ENCODE peak calls at places on chromosome 17, in nine cellular contexts. One of them, this sample, is unnamed.

GRCh38 chr17:65433592-65433991 is 127.9 kb downstream of the AXIN2 start:
- DNase-seq in GM06990: no peak
- DNase-seq in fibroblast of lung: peak; percentile 74
- DNase-seq in ovary: no peak
- DNase-seq in Karpas-422: no peak
- DNase-seq in tibial nerve: no peak
- DNase-seq in breast epithelium: peak; percentile 45
- DNase-seq in WERI-Rb-1: no peak
- DNase-seq in CD8-positive, alpha-beta T cell: no peak
- DNase-seq in this sample: no peak

GRCh38 chr17:6696906-6697305 is 16.3 kb downstream of the SLC13A5 start:
- DNase-seq in ovary: no peak
- DNase-seq in Karpas-422: no peak
- DNase-seq in tibial nerve: no peak
- DNase-seq in GM06990: no peak
- DNase-seq in WERI-Rb-1: no peak
- DNase-seq in fibroblast of lung: no peak
- DNase-seq in breast epithelium: no peak
- DNase-seq in CD8-positive, alpha-beta T cell: no peak
- DNase-seq in this sample: no peak

GRCh38 chr17:82415786-82416185 is 2.4 kb upstream of the HEXD start:
- DNase-seq in WERI-Rb-1: peak; percentile 66
- DNase-seq in tibial nerve: no peak
- DNase-seq in fibroblast of lung: no peak
- DNase-seq in CD8-positive, alpha-beta T cell: no peak
- DNase-seq in GM06990: no peak
- DNase-seq in ovary: no peak
- DNase-seq in breast epithelium: no peak
- DNase-seq in Karpas-422: no peak
- DNase-seq in this sample: no peak

GRCh38 chr17:40323317-40323716 is 14.3 kb downstream of the RARA start:
- DNase-seq in Karpas-422: no peak
- DNase-seq in WERI-Rb-1: no peak
- DNase-seq in CD8-positive, alpha-beta T cell: no peak
- DNase-seq in fibroblast of lung: no peak
- DNase-seq in tibial nerve: no peak
- DNase-seq in ovary: no peak
- DNase-seq in GM06990: no peak
- DNase-seq in breast epithelium: no peak
- DNase-seq in this sample: no peak

GRCh38 chr17:13572581-13572980 is 29.1 kb downstream of the HS3ST3A1 start:
- DNase-seq in tibial nerve: no peak
- DNase-seq in breast epithelium: no peak
- DNase-seq in Karpas-422: no peak
- DNase-seq in GM06990: no peak
- DNase-seq in CD8-positive, alpha-beta T cell: no peak
- DNase-seq in fibroblast of lung: no peak
- DNase-seq in ovary: no peak
- DNase-seq in WERI-Rb-1: no peak
- DNase-seq in this sample: no peak

GRCh38 chr17:39813631-39814030 is 50.5 kb downstream of the IKZF3 start:
- DNase-seq in GM06990: no peak
- DNase-seq in breast epithelium: no peak
- DNase-seq in ovary: no peak
- DNase-seq in CD8-positive, alpha-beta T cell: peak; percentile 43
- DNase-seq in fibroblast of lung: no peak
- DNase-seq in WERI-Rb-1: no peak
- DNase-seq in tibial nerve: no peak
- DNase-seq in Karpas-422: no peak
- DNase-seq in this sample: no peak

GRCh38 chr17:7016406-7016805 is 4.0 kb downstream of the RNASEK start:
- DNase-seq in WERI-Rb-1: no peak
- DNase-seq in fibroblast of lung: no peak
- DNase-seq in tibial nerve: no peak
- DNase-seq in Karpas-422: no peak
- DNase-seq in breast epithelium: no peak
- DNase-seq in CD8-positive, alpha-beta T cell: no peak
- DNase-seq in GM06990: no peak
- DNase-seq in ovary: no peak
- DNase-seq in this sample: no peak

GRCh38 chr17:50837980-50838954 is 2.9 kb downstream of the WFIKKN2 start:
- DNase-seq in Karpas-422: no peak
- DNase-seq in tibial nerve: no peak
- DNase-seq in GM06990: no peak
- DNase-seq in ovary: no peak
- DNase-seq in fibroblast of lung: no peak
- DNase-seq in WERI-Rb-1: peak; percentile 53
- DNase-seq in CD8-positive, alpha-beta T cell: no peak
- DNase-seq in breast epithelium: no peak
- DNase-seq in this sample: no peak

GRCh38 chr17:17443173-17443572 is 33.6 kb upstream of the MED9 start:
- DNase-seq in ovary: no peak
- DNase-seq in breast epithelium: no peak
- DNase-seq in tibial nerve: no peak
- DNase-seq in Karpas-422: no peak
- DNase-seq in CD8-positive, alpha-beta T cell: no peak
- DNase-seq in GM06990: no peak
- DNase-seq in fibroblast of lung: no peak
- DNase-seq in WERI-Rb-1: no peak
- DNase-seq in this sample: no peak

GRCh38 chr17:60947100-60947499 is 269.4 kb downstream of the BCAS3 start:
- DNase-seq in GM06990: no peak
- DNase-seq in tibial nerve: no peak
- DNase-seq in CD8-positive, alpha-beta T cell: no peak
- DNase-seq in WERI-Rb-1: no peak
- DNase-seq in breast epithelium: no peak
- DNase-seq in Karpas-422: no peak
- DNase-seq in ovary: no peak
- DNase-seq in fibroblast of lung: peak; percentile 62
- DNase-seq in this sample: no peak

GRCh38 chr17:38604479-38605229 is 1.1 kb downstream of the SRCIN1 start:
- DNase-seq in GM06990: peak; percentile 42
- DNase-seq in Karpas-422: peak; percentile 79
- DNase-seq in WERI-Rb-1: peak; percentile 39
- DNase-seq in CD8-positive, alpha-beta T cell: no peak
- DNase-seq in tibial nerve: no peak
- DNase-seq in breast epithelium: no peak
- DNase-seq in fibroblast of lung: no peak
- DNase-seq in ovary: no peak
- DNase-seq in this sample: no peak

GRCh38 chr17:2071421-2072281 is 16.7 kb downstream of the HIC1 start:
- DNase-seq in CD8-positive, alpha-beta T cell: no peak
- DNase-seq in Karpas-422: no peak
- DNase-seq in GM06990: no peak
- DNase-seq in fibroblast of lung: peak; percentile 76
- DNase-seq in WERI-Rb-1: no peak
- DNase-seq in breast epithelium: no peak
- DNase-seq in ovary: peak; percentile 67
- DNase-seq in tibial nerve: no peak
- DNase-seq in this sample: no peak

GRCh38 chr17:1298616-1299015 is 19.2 kb downstream of the TRARG1 start:
- DNase-seq in ovary: no peak
- DNase-seq in Karpas-422: no peak
- DNase-seq in CD8-positive, alpha-beta T cell: no peak
- DNase-seq in tibial nerve: no peak
- DNase-seq in fibroblast of lung: no peak
- DNase-seq in WERI-Rb-1: peak; percentile 36
- DNase-seq in breast epithelium: no peak
- DNase-seq in GM06990: no peak
- DNase-seq in this sample: no peak

GRCh38 chr17:18033442-18034099 is 5.4 kb downstream of the ATPAF2 start:
- DNase-seq in WERI-Rb-1: peak; percentile 48
- DNase-seq in tibial nerve: peak; percentile 73
- DNase-seq in CD8-positive, alpha-beta T cell: peak; percentile 37
- DNase-seq in Karpas-422: peak; percentile 94
- DNase-seq in fibroblast of lung: peak; percentile 80
- DNase-seq in GM06990: peak; percentile 68
- DNase-seq in breast epithelium: peak; percentile 36
- DNase-seq in ovary: peak; percentile 52
- DNase-seq in this sample: peak; percentile 52

GRCh38 chr17:6524520-6524919 is 31.8 kb downstream of the PITPNM3 start:
- DNase-seq in Karpas-422: no peak
- DNase-seq in breast epithelium: no peak
- DNase-seq in ovary: no peak
- DNase-seq in tibial nerve: no peak
- DNase-seq in fibroblast of lung: peak; percentile 40
- DNase-seq in WERI-Rb-1: no peak
- DNase-seq in GM06990: no peak
- DNase-seq in CD8-positive, alpha-beta T cell: no peak
- DNase-seq in this sample: no peak

GRCh38 chr17:48037036-48037881 is at the start of gene COPZ2:
- DNase-seq in GM06990: peak; percentile 52
- DNase-seq in fibroblast of lung: peak; percentile 48
- DNase-seq in Karpas-422: peak; percentile 61
- DNase-seq in CD8-positive, alpha-beta T cell: peak; percentile 56
- DNase-seq in WERI-Rb-1: no peak
- DNase-seq in ovary: peak; percentile 61
- DNase-seq in breast epithelium: peak; percentile 50
- DNase-seq in tibial nerve: peak; percentile 65
- DNase-seq in this sample: no peak

GRCh38 chr17:3526971-3527370 is 30.6 kb downstream of the TRPV3 start:
- DNase-seq in CD8-positive, alpha-beta T cell: no peak
- DNase-seq in Karpas-422: no peak
- DNase-seq in breast epithelium: no peak
- DNase-seq in tibial nerve: no peak
- DNase-seq in WERI-Rb-1: no peak
- DNase-seq in GM06990: no peak
- DNase-seq in ovary: no peak
- DNase-seq in fibroblast of lung: no peak
- DNase-seq in this sample: no peak

GRCh38 chr17:72403713-72404209 is 282.9 kb downstream of the SOX9 start:
- DNase-seq in tibial nerve: no peak
- DNase-seq in WERI-Rb-1: no peak
- DNase-seq in fibroblast of lung: no peak
- DNase-seq in CD8-positive, alpha-beta T cell: no peak
- DNase-seq in GM06990: no peak
- DNase-seq in ovary: no peak
- DNase-seq in breast epithelium: no peak
- DNase-seq in Karpas-422: no peak
- DNase-seq in this sample: no peak

GRCh38 chr17:73017653-73018052 is 74.8 kb downstream of the SLC39A11 start:
- DNase-seq in WERI-Rb-1: no peak
- DNase-seq in breast epithelium: no peak
- DNase-seq in ovary: no peak
- DNase-seq in GM06990: no peak
- DNase-seq in tibial nerve: no peak
- DNase-seq in fibroblast of lung: peak; percentile 78
- DNase-seq in CD8-positive, alpha-beta T cell: no peak
- DNase-seq in Karpas-422: no peak
- DNase-seq in this sample: no peak

GRCh38 chr17:50274142-50274944 is at the start of gene TMEM92:
- DNase-seq in fibroblast of lung: no peak
- DNase-seq in WERI-Rb-1: peak; percentile 73
- DNase-seq in CD8-positive, alpha-beta T cell: no peak
- DNase-seq in breast epithelium: no peak
- DNase-seq in Karpas-422: no peak
- DNase-seq in GM06990: no peak
- DNase-seq in ovary: peak; percentile 55
- DNase-seq in tibial nerve: no peak
- DNase-seq in this sample: peak; percentile 63

GRCh38 chr17:15106540-15106939 is 158.6 kb downstream of the PMP22 start:
- DNase-seq in WERI-Rb-1: no peak
- DNase-seq in Karpas-422: no peak
- DNase-seq in GM06990: no peak
- DNase-seq in CD8-positive, alpha-beta T cell: no peak
- DNase-seq in ovary: no peak
- DNase-seq in tibial nerve: no peak
- DNase-seq in fibroblast of lung: peak; percentile 51
- DNase-seq in breast epithelium: no peak
- DNase-seq in this sample: no peak

GRCh38 chr17:50290074-50290702 is 15.9 kb downstream of the TMEM92 start:
- DNase-seq in breast epithelium: peak; percentile 81
- DNase-seq in WERI-Rb-1: no peak
- DNase-seq in CD8-positive, alpha-beta T cell: no peak
- DNase-seq in Karpas-422: no peak
- DNase-seq in ovary: peak; percentile 85
- DNase-seq in GM06990: no peak
- DNase-seq in tibial nerve: peak; percentile 84
- DNase-seq in fibroblast of lung: peak; percentile 99
- DNase-seq in this sample: no peak

DNA sequence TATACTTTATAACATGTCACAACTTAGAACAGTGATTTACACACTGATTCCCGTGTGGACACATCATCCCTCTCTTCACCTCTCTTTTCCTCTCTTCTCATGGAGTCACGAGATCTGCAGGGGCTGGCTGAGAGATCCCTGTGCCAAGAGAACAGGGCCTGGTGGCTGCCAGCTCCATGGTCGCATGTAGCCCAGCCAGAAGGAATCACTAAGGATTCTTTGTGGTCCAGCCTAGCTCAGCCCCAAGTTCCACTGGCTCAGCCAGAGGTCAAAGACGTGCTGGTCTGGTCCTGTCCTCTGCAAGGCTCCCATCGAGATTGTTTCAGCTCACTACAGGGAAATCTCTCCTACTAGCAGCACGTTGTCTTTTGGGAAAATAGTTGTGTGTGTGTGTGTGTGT is 66.4 kb downstream of the NDEL1 start:
- DNase-seq in breast epithelium: no peak
- DNase-seq in Karpas-422: no peak
- DNase-seq in WERI-Rb-1: no peak
- DNase-seq in fibroblast of lung: no peak
- DNase-seq in GM06990: no peak
- DNase-seq in ovary: no peak
- DNase-seq in CD8-positive, alpha-beta T cell: no peak
- DNase-seq in tibial nerve: no peak
- DNase-seq in this sample: no peak
- H3K36me3 ChIP-seq in breast epithelium: no peaks in the 10 kb centered on the region
- H3K36me3 ChIP-seq in Karpas-422: no peaks in the 10 kb centered on the region
- H3K36me3 ChIP-seq in WERI-Rb-1: peaks cover 92% of the 10 kb centered on the region
- H3K36me3 ChIP-seq in fibroblast of lung: peaks cover 17% of the 10 kb centered on the region
- H3K36me3 ChIP-seq in GM06990: peaks cover 14% of the 10 kb centered on the region
- H3K36me3 ChIP-seq in ovary: no peaks in the 10 kb centered on the region
- H3K36me3 ChIP-seq in CD8-positive, alpha-beta T cell: no peaks in the 10 kb centered on the region
- H3K36me3 ChIP-seq in tibial nerve: no peaks in the 10 kb centered on the region
- H3K36me3 ChIP-seq in this sample: peaks cover 56% of the 10 kb centered on the region

GRCh38 chr17:35789044-35789443 is 6.4 kb downstream of the MMP28 start:
- DNase-seq in CD8-positive, alpha-beta T cell: no peak
- DNase-seq in tibial nerve: no peak
- DNase-seq in fibroblast of lung: no peak
- DNase-seq in GM06990: no peak
- DNase-seq in Karpas-422: no peak
- DNase-seq in WERI-Rb-1: no peak
- DNase-seq in ovary: no peak
- DNase-seq in breast epithelium: no peak
- DNase-seq in this sample: no peak
- H3K4me3 ChIP-seq in CD8-positive, alpha-beta T cell: no peak overlapping the region
- H3K4me3 ChIP-seq in tibial nerve: no peak overlapping the region
- H3K4me3 ChIP-seq in fibroblast of lung: no peak overlapping the region
- H3K4me3 ChIP-seq in GM06990: no peak overlapping the region
- H3K4me3 ChIP-seq in Karpas-422: no peak overlapping the region
- H3K4me3 ChIP-seq in WERI-Rb-1: no peak overlapping the region
- H3K4me3 ChIP-seq in ovary: no peak overlapping the region
- H3K4me3 ChIP-seq in breast epithelium: no peak overlapping the region
- H3K4me3 ChIP-seq in this sample: no peak overlapping the region

GRCh38 chr17:81158688-81159590 is 6.4 kb upstream of the PVALEF start:
- DNase-seq in WERI-Rb-1: no peak
- DNase-seq in breast epithelium: no peak
- DNase-seq in Karpas-422: no peak
- DNase-seq in fibroblast of lung: no peak
- DNase-seq in ovary: no peak
- DNase-seq in tibial nerve: no peak
- DNase-seq in CD8-positive, alpha-beta T cell: no peak
- DNase-seq in GM06990: no peak
- DNase-seq in this sample: no peak
- H3K27me3 ChIP-seq in WERI-Rb-1: no peaks in the 10 kb centered on the region
- H3K27me3 ChIP-seq in breast epithelium: peaks cover 6% of the 10 kb centered on the region
- H3K27me3 ChIP-seq in Karpas-422: no peaks in the 10 kb centered on the region
- H3K27me3 ChIP-seq in fibroblast of lung: no peaks in the 10 kb centered on the region
- H3K27me3 ChIP-seq in ovary: no peaks in the 10 kb centered on the region
- H3K27me3 ChIP-seq in tibial nerve: no peaks in the 10 kb centered on the region
- H3K27me3 ChIP-seq in CD8-positive, alpha-beta T cell: no peaks in the 10 kb centered on the region
- H3K27me3 ChIP-seq in GM06990: peaks cover 1% of the 10 kb centered on the region
- H3K27me3 ChIP-seq in this sample: no peaks in the 10 kb centered on the region

GRCh38 chr17:80372456-80372855 is 42.5 kb upstream of the ENDOV start:
- DNase-seq in GM06990: no peak
- DNase-seq in fibroblast of lung: no peak
- DNase-seq in breast epithelium: no peak
- DNase-seq in tibial nerve: no peak
- DNase-seq in ovary: no peak
- DNase-seq in Karpas-422: no peak
- DNase-seq in CD8-positive, alpha-beta T cell: no peak
- DNase-seq in WERI-Rb-1: no peak
- DNase-seq in this sample: no peak
- H3K36me3 ChIP-seq in GM06990: peaks cover 47% of the 10 kb centered on the region
- H3K36me3 ChIP-seq in fibroblast of lung: peaks cover 37% of the 10 kb centered on the region
- H3K36me3 ChIP-seq in breast epithelium: peaks cover 23% of the 10 kb centered on the region
- H3K36me3 ChIP-seq in tibial nerve: peaks cover 4% of the 10 kb centered on the region
- H3K36me3 ChIP-seq in ovary: no peaks in the 10 kb centered on the region
- H3K36me3 ChIP-seq in Karpas-422: no peaks in the 10 kb centered on the region
- H3K36me3 ChIP-seq in CD8-positive, alpha-beta T cell: peaks cover 89% of the 10 kb centered on the region
- H3K36me3 ChIP-seq in WERI-Rb-1: peaks cover 86% of the 10 kb centered on the region
- H3K36me3 ChIP-seq in this sample: peaks cover 35% of the 10 kb centered on the region